ENCODE peak calls at places on chromosome 11, in four cellular contexts. E is ovary, N is PC-3, G is iPS DF 6.9. F is an unnamed sample. For H3K4me1 and H3K36me3, the result is how much of the 10 kb centered on the place peaks cover.

GRCh38 chr11:111845256-111846028 is 25.9 kb downstream of the ALG9 start:
- DNase-seq in N (peak), E (no peak), G (no peak), F (no peak)

GRCh38 chr11:129503646-129504045 is 128.0 kb downstream of the BARX2 start:
- DNase-seq in E (no peak), N (no peak), G (no peak), F (no peak)

GRCh38 chr11:79413258-79413657 is 27.6 kb downstream of the TENM4 start:
- DNase-seq in G (no peak), E (peak), N (no peak), F (no peak)

GRCh38 chr11:65922565-65922964 is 3.3 kb downstream of the DRAP1 start:
- DNase-seq in G (no peak), N (no peak), E (no peak), F (no peak)

GRCh38 chr11:123579482-123579812 is 75.0 kb downstream of the SCN3B start:
- DNase-seq in N (no peak), G (no peak), E (no peak), F (no peak)

GRCh38 chr11:30143098-30143705 is 87.6 kb upstream of the FSHB start:
- DNase-seq in N (peak), E (no peak), G (peak), F (no peak)

GRCh38 chr11:94588366-94588952 is 21.3 kb downstream of the PIWIL4 start:
- DNase-seq in G (no peak), E (no peak), N (no peak), F (no peak)

GRCh38 chr11:59135648-59136461 is 6.8 kb upstream of the FAM111A start:
- DNase-seq in E (peak), N (peak), G (peak), F (peak)

GRCh38 chr11:79087957-79088318 is 352.9 kb downstream of the TENM4 start:
- DNase-seq in E (no peak), N (no peak), G (no peak), F (no peak)

DNA sequence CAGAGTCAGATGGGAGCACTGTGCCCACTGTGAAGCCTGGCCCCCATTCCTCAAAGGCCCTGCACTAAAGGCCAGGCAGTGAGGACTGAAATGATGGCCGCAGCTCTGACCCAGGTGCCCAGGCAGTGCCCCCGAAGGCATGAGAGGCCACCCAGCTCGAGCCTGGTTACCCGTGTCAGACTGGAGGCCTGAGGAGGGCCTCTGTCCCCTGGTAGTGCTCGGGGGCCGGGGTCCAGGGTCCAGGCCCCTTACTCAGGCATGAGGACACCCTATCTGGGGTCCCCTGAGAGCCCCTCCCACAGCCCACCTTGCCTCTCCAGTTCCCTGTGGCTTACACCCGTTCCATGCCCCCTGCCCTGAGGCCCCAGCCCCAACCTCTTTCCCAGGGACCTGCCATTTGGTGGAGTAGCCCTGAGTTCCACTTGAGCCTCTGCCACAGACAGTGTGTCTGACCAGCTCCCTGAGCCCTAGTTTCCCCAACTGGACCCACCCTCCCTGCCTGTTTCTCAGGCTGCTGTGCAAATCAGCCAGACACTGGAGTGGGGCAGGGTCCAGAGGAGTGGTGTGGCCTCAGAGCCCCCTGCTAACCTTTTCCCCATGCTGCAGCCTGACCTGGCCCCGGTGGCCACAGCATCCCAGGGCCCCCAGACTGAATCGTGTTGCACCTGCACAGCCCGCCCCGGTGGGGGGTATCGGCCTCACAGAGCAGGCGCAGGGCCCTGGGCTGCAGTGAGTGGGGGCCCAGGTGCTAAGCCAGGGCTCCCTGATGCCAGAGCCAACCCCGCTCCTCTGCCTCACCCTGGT is 10.8 kb upstream of the ANKRD13D start:
- DNase-seq in E (no peak), G (no peak), N (no peak), F (peak)
- H3K4me1 ChIP-seq in E (under half), G (under half), N (under half), F (half or more)

DNA sequence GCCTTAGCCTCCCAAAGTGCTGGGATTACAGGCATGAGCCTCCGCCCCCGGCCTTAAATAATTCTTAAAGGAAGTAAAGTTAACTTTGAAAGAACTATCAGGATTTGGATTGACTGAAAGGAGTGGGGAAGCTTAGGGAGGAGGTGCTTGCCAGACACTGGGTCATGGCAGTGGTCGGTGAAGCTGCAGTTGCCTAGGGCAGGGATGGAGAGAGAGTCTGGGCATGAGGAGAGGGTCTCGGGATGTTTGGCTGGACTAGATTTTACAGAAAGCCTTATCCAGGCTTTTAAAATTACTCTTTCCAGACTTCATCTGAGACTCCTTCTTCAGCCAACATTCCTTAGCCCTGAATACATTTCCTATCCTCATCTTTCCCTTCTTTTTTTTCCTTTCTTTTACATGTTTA is 520 bp upstream of the NNMT start:
- DNase-seq in N (no peak), E (no peak), G (no peak), F (no peak)
- H3K4me3 ChIP-seq in N (peak), E (peak), G (no peak), F (no peak)

DNA sequence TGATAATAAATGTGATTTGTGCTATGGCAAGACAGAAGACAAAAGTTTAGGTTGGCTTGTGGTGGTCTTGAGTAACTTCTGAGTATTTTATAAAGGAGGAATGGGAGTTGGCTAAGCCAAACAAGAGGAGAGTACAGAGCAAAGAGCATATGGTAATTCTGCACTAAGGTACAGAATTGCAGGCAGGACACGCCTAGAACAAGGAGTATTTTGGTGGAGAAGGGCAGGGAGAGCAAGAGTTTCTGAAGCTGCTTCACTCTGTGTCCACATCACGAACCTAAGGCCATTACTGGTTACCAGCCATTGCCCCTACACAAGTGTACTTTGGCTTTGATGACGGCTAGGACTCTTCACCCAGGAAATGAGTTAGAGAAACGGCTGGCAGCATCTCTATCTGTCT is 170.9 kb downstream of the SPON1 start:
- DNase-seq in E (no peak), G (no peak), N (no peak), F (no peak)
- H3K36me3 ChIP-seq in E (under half), G (under half), N (under half), F (under half)

GRCh38 chr11:86052697-86053641 is 15.9 kb downstream of the PICALM start:
- DNase-seq in E (no peak), N (no peak), G (no peak), F (no peak)
- H3K4me1 ChIP-seq in E (under half), N (under half), G (under half), F (half or more)

DNA sequence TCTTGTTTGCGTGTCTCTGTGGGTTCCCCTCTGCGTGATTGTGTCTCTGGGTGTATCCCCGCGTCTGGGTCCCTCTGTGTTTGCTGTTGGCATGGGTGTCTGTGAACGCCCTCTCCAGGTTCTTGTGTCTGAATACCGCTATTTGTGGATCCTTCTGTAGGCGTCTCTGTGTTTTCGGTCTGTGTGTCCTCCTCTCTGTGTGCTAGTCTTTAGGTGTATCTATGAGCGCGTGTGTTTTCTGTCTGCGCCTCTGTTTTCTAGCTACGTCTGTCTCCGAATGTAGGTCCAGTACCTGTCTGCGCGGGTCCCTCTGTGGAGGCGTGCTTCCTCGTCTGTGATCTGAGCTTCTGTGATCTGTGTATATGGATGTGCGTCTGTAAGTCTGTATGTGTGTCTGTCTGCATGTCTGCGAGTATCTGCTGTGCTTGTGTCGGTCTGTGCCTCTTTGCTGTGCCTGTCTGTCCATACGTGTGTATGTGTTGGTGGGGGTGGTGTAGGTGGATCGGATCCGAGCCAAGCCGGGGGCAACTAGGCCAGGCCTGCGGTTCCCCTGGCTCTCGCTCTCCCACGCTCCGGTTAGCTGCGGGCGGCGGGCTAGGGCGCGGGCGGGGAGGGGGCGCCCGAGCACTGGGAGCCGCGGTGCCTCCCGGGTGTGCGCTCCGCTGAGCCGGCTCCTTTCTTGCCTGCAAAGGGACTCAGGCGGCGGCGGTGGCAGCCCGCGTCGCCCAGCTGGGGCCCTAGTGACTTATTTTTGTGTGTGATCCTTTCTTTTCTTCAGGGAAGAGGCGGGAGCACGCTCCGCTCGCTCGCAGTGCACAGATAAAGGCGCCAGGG is 105.3 kb upstream of the E2F8 start:
- DNase-seq in E (no peak), N (no peak), G (no peak), F (no peak)
- H3K4me3 ChIP-seq in E (no peak), N (peak), G (peak), F (peak)

DNA sequence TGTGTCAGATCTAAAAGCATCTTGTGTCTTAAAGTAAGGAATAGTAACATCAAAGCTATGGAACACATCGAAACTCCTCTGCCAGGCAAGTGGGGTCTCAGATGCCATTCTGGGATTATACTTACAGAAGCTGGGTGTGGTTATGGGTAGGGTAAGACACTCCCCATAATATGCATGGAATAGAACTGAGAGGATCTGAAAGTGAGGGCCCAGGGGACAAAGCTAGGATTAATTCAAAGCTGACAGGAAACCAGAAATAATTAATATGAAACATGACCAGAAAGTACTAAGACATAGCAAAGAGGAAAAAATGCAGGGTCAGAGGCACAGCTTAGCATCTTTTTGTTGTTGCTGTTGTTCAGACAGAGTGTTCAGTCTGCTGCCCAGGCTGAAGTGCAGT is 40.2 kb upstream of the EED start:
- DNase-seq in G (no peak), N (no peak), E (no peak), F (no peak)
- H3K36me3 ChIP-seq in G (under half), N (under half), E (under half), F (under half)

DNA sequence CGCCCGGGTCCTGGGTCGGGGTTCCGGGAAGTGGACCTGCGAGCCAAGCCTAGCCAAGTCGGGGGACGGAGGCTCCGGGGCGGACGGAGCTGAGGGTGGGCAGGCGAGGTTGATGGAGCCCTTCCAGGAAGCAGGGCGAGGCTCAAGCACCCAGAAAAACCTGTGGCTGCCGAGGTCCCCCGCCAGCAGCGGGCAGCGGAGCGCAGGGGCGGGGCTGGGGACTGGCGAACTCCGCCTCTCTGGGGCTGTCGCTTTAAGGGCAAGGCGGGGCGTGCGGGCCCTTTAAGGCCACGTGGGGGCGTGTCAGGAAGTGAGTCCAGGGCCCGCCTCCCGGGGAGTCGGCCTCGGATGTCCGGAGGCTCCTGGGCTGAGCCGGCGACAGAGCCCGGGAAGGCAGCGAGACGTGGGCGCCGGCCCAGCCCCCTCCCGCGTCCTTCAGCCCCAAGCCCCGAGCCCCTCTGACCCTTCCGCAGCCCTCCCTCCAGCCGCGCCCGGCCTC is at the start of gene SLC35C1:
- DNase-seq in N (peak), G (no peak), E (peak), F (peak)
- H3K4me1 ChIP-seq in N (under half), G (under half), E (under half), F (under half)

GRCh38 chr11:2707736-2708135 is 7.9 kb upstream of the KCNQ1OT1 start:
- DNase-seq in N (no peak), G (no peak), E (no peak), F (no peak)
- H3K4me3 ChIP-seq in N (no peak), G (no peak), E (no peak), F (no peak)

DNA sequence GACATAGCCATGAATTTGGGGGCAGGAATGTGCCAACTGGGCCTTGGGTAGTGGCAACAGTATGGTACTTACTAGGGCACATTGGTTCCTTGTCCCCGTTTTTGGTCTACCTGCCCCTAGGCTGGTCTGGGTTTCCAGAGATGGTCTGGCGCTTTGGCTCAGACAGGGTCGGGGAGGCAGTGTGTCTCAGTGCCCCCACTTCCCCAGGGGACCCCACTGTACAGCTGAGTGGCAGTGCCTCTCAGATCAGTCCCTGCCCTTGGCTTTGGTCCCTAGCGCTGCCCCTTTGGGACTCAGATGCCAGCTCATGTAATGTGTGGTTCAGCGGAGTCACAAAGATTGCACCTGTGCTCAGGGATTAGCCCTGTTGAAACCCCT is 3.3 kb downstream of the RIC8A start:
- DNase-seq in E (no peak), G (no peak), N (no peak), F (no peak)
- H3K36me3 ChIP-seq in E (under half), G (under half), N (under half), F (half or more)

F was measured in left lung.